ENCODE peak calls at places on chromosome 19, in nine cellular contexts. D is stimulated activated CD8-positive, alpha-beta memory T cell treated with anti-CD3 and anti-CD28 coated beads, Interleukin-2, amount 100 ng/mL, for 1 hour; L is MM.1S; R is GDM1; V is AG08396; M is NCI-H69; F is CD8-positive, alpha-beta T cell; W is neural crest cell; P is gastrocnemius medialis. C is an unnamed sample.

GRCh38 chr19:17347361-17347760 is 10.0 kb downstream of the GTPBP3 start:
- DNase-seq in D (no peak), L (no peak), R (peak; percentile 26), V (no peak), M (no peak), F (no peak), W (no peak), P (no peak), C (no peak)

GRCh38 chr19:1975081-1975480 is 34.1 kb downstream of the CSNK1G2 start:
- DNase-seq in D (no peak), L (no peak), R (no peak), V (peak; percentile 79), M (no peak), F (no peak), W (no peak), P (no peak), C (no peak)

GRCh38 chr19:3804429-3804828 is 18.2 kb upstream of the MATK start:
- DNase-seq in D (no peak), L (no peak), R (no peak), V (no peak), M (no peak), F (no peak), W (no peak), P (no peak), C (no peak)

GRCh38 chr19:19160489-19161035 is 9.5 kb downstream of the MEF2B start:
- DNase-seq in D (no peak), L (no peak), R (no peak), V (no peak), M (no peak), F (no peak), W (no peak), P (no peak), C (no peak)

GRCh38 chr19:2164020-2164988 is 571 bp downstream of the DOT1L start:
- DNase-seq in D (no peak), L (peak; percentile 33), R (no peak), V (no peak), M (peak; percentile 64), F (no peak), W (peak; percentile 28), P (no peak), C (no peak)

GRCh38 chr19:53903055-53903680 is 5.9 kb upstream of the CACNG7 start:
- DNase-seq in D (no peak), L (peak; percentile 37), R (no peak), V (no peak), M (no peak), F (no peak), W (no peak), P (no peak), C (no peak)

GRCh38 chr19:28633223-28634030 is 579.5 kb downstream of the UQCRFS1 start:
- DNase-seq in D (peak; percentile 13), L (peak; percentile 96), R (peak; percentile 13), V (peak; percentile 16), M (peak; percentile 27), F (peak; percentile 68), W (peak; percentile 63), P (no peak), C (peak; percentile 49)

GRCh38 chr19:30670562-30671513 is 298.7 kb downstream of the ZNF536 start:
- DNase-seq in D (no peak), L (no peak), R (no peak), V (no peak), M (no peak), F (no peak), W (no peak), P (no peak), C (no peak)

GRCh38 chr19:53511933-53512374 is 26.0 kb upstream of the ZNF331 start:
- DNase-seq in D (peak; percentile 22), L (no peak), R (peak; percentile 41), V (peak; percentile 70), M (peak; percentile 73), F (peak; percentile 63), W (peak; percentile 57), P (no peak), C (peak; percentile 44)

GRCh38 chr19:15398501-15399233 is 19.1 kb upstream of the AKAP8 start:
- DNase-seq in D (no peak), L (no peak), R (no peak), V (peak; percentile 2), M (no peak), F (no peak), W (no peak), P (peak; percentile 67), C (no peak)

GRCh38 chr19:3387645-3388589 is 21.5 kb downstream of the NFIC start:
- DNase-seq in D (no peak), L (no peak), R (no peak), V (peak; percentile 82), M (peak; percentile 98), F (no peak), W (no peak), P (peak; percentile 93), C (no peak)

GRCh38 chr19:8575467-8575997 is 1.7 kb downstream of the MYO1F start:
- DNase-seq in D (no peak), L (peak; percentile 26), R (no peak), V (peak; percentile 35), M (no peak), F (peak; percentile 78), W (no peak), P (no peak), C (no peak)

GRCh38 chr19:5292453-5292842 is 48.2 kb downstream of the PTPRS start:
- DNase-seq in D (no peak), L (no peak), R (peak; percentile 9), V (peak; percentile 83), M (no peak), F (peak; percentile 54), W (no peak), P (no peak), C (peak; percentile 36)

GRCh38 chr19:3595521-3596061 is 10.3 kb downstream of the GIPC3 start:
- DNase-seq in D (no peak), L (no peak), R (no peak), V (no peak), M (peak; percentile 38), F (no peak), W (no peak), P (no peak), C (no peak)

GRCh38 chr19:35975608-35976214 is 19.3 kb upstream of the SDHAF1 start:
- DNase-seq in D (no peak), L (no peak), R (no peak), V (peak; percentile 56), M (no peak), F (no peak), W (no peak), P (no peak), C (no peak)

GRCh38 chr19:14686411-14686810 is 3.4 kb upstream of the ZNF333 start:
- DNase-seq in D (no peak), L (peak; percentile 15), R (peak; percentile 1), V (no peak), M (peak; percentile 62), F (no peak), W (no peak), P (no peak), C (no peak)

GRCh38 chr19:35518313-35518712 is 4.9 kb upstream of the DMKN start:
- DNase-seq in D (no peak), L (no peak), R (no peak), V (peak; percentile 91), M (no peak), F (no peak), W (no peak), P (no peak), C (no peak)

GRCh38 chr19:58569191-58569942 is 3.8 kb downstream of the MZF1 start:
- DNase-seq in D (no peak), L (no peak), R (no peak), V (no peak), M (no peak), F (no peak), W (no peak), P (no peak), C (no peak)

GRCh38 chr19:47186337-47187022 is 44.5 kb downstream of the BBC3 start:
- DNase-seq in D (peak; percentile 43), L (no peak), R (no peak), V (no peak), M (no peak), F (peak; percentile 86), W (no peak), P (no peak), C (no peak)

C was measured in retina.